ENCODE peak calls at places on chromosomes 5 and 9, in seven cellular contexts. Y is B cell; U is stimulated activated CD4-positive, alpha-beta T cell treated with anti-CD3 and anti-CD28 coated beads, Interleukin-2, amount 100 ng/mL, for 48 hours; O is NCI-H460; Q is choroid plexus epithelial cell; G is iPS DF 19.7; E is kidney glomerular epithelial cell. V is an unnamed sample.

GRCh38 chr5:67808340-67808739 is 407.2 kb upstream of the PIK3R1 start:
- DNase-seq in E (no peak), Y (no peak), O (no peak), Q (no peak), U (no peak), G (no peak), V (no peak)

GRCh38 chr5:115962565-115963402 is 509 bp downstream of the LVRN start:
- DNase-seq in O (no peak), U (no peak), Y (no peak), G (no peak), Q (no peak), E (no peak), V (no peak)

GRCh38 chr5:137220523-137220927 is 278.6 kb downstream of the SPOCK1 start:
- DNase-seq in Q (peak; percentile 58), U (no peak), G (peak; percentile 63), Y (no peak), E (peak; percentile 91), O (peak; percentile 93), V (no peak)

GRCh38 chr5:170527998-170528397 is 24.2 kb downstream of the KCNIP1 start:
- DNase-seq in E (no peak), Y (no peak), O (no peak), G (no peak), Q (no peak), U (no peak), V (no peak)

GRCh38 chr9:8106362-8106761 is 306.8 kb upstream of the DMAC1 start:
- DNase-seq in E (no peak), G (no peak), O (no peak), U (no peak), Q (no peak), Y (no peak), V (no peak)

GRCh38 chr5:160457255-160457654 is 35.6 kb downstream of the PTTG1 start:
- DNase-seq in E (no peak), Q (no peak), U (no peak), O (no peak), G (no peak), Y (no peak), V (no peak)

GRCh38 chr9:136527721-136528710 is 17.8 kb downstream of the NOTCH1 start:
- DNase-seq in Q (no peak), E (no peak), U (no peak), G (no peak), O (no peak), Y (no peak), V (no peak)

GRCh38 chr5:151742870-151743294 is 15.5 kb downstream of the ATOX1 start:
- DNase-seq in Y (no peak), O (peak; percentile 56), G (no peak), E (peak; percentile 75), Q (peak; percentile 79), U (no peak), V (no peak)

GRCh38 chr5:141560141-141560540 is 58.7 kb downstream of the DIAPH1 start:
- DNase-seq in O (no peak), G (no peak), Y (no peak), Q (peak; percentile 63), E (peak; percentile 11), U (no peak), V (no peak)

GRCh38 chr5:96478983-96479382 is 45.9 kb upstream of the PCSK1 start:
- DNase-seq in U (no peak), O (no peak), G (no peak), Q (no peak), Y (no peak), E (no peak), V (no peak)

GRCh38 chr5:57102905-57103255 is 71.0 kb upstream of the GPBP1 start:
- DNase-seq in E (no peak), Q (no peak), U (no peak), G (no peak), Y (no peak), O (no peak), V (no peak)

GRCh38 chr5:107476783-107477182 is 194.0 kb downstream of the EFNA5 start:
- DNase-seq in E (peak; percentile 44), Q (peak; percentile 80), U (no peak), G (no peak), Y (no peak), O (no peak), V (no peak)

GRCh38 chr5:26024774-26025173 is 1013.6 kb downstream of the CDH9 start:
- DNase-seq in E (no peak), G (no peak), U (no peak), Y (no peak), Q (no peak), O (no peak), V (no peak)

GRCh38 chr9:4828776-4829175 is 36.0 kb downstream of the RCL1 start:
- DNase-seq in U (no peak), E (peak; percentile 28), Q (peak; percentile 49), Y (no peak), O (no peak), G (no peak), V (no peak)

GRCh38 chr5:40291338-40291737 is 388.4 kb upstream of the PTGER4 start:
- DNase-seq in O (no peak), G (no peak), E (no peak), U (no peak), Y (no peak), Q (peak; percentile 55), V (no peak)

GRCh38 chr9:138102246-138103051 is 224.9 kb downstream of the CACNA1B start:
- DNase-seq in E (no peak), O (no peak), U (no peak), Q (no peak), Y (no peak), G (no peak), V (no peak)

GRCh38 chr5:135095052-135095715 is 61.2 kb upstream of the PITX1 start:
- DNase-seq in E (no peak), G (no peak), U (no peak), O (no peak), Y (no peak), Q (no peak), V (no peak)

GRCh38 chr5:9737265-9737664 is 107.1 kb upstream of the TAS2R1 start:
- DNase-seq in Y (no peak), U (no peak), Q (no peak), E (no peak), O (no peak), G (no peak), V (no peak)

GRCh38 chr9:76419782-76420380 is 25.7 kb upstream of the RFK start:
- DNase-seq in Q (peak; percentile 44), U (no peak), O (peak; percentile 47), G (no peak), E (no peak), Y (no peak), V (no peak)

GRCh38 chr9:68643901-68644809 is 60.9 kb upstream of the PIP5K1B start:
- DNase-seq in G (no peak), E (no peak), O (no peak), Q (no peak), Y (peak; percentile 81), U (no peak), V (peak; percentile 25)

GRCh38 chr5:141843156-141843927 is 34.9 kb downstream of the PCDH1 start:
- DNase-seq in E (peak; percentile 33), Q (peak; percentile 25), Y (no peak), U (no peak), O (no peak), G (no peak), V (no peak)

GRCh38 chr9:26228273-26228672 is 550.0 kb upstream of the TUSC1 start:
- DNase-seq in Y (no peak), U (no peak), E (no peak), G (no peak), O (no peak), Q (no peak), V (no peak)

GRCh38 chr5:141359790-141360426 is at the start of gene PCDHGB2:
- DNase-seq in E (no peak), O (peak; percentile 56), Y (no peak), G (no peak), U (no peak), Q (peak; percentile 40), V (peak; percentile 18)

GRCh38 chr9:137141976-137142936 is 3.3 kb downstream of the GRIN1 start:
- DNase-seq in U (no peak), E (no peak), G (no peak), Q (no peak), O (no peak), Y (no peak), V (no peak)

GRCh38 chr5:142506046-142506445 is 179.8 kb downstream of the FGF1 start:
- DNase-seq in G (no peak), E (peak; percentile 65), U (no peak), Y (no peak), Q (no peak), O (no peak), V (no peak)

GRCh38 chr9:114552716-114553115 is 34.9 kb upstream of the ATP6V1G1 start:
- DNase-seq in G (no peak), E (peak; percentile 51), Y (no peak), U (no peak), Q (no peak), O (no peak), V (no peak)

GRCh38 chr5:132219981-132220380 is 7.7 kb downstream of the P4HA2 start:
- DNase-seq in U (no peak), O (no peak), G (no peak), Y (no peak), Q (no peak), E (no peak), V (no peak)

V was measured in GM18507.